ENCODE peak calls at places on chromosomes 6 and 20, in seven cellular contexts. Q, O, P, G, S, H and B are unnamed samples.

GRCh38 chr20:57966609-57967008 is 256.8 kb upstream of the PMEPA1 start:
- DNase-seq in Q (no peak), O (no peak), P (no peak), G (no peak), S (no peak), H (no peak), B (no peak)

GRCh38 chr6:91646649-91647048 is 1059.8 kb upstream of the MAP3K7 start:
- DNase-seq in Q (no peak), O (no peak), P (no peak), G (no peak), S (no peak), H (no peak), B (no peak)

GRCh38 chr6:28542440-28543293 is 17.0 kb downstream of the GPX5 start:
- DNase-seq in Q (peak), O (peak), P (peak), G (peak), S (peak), H (peak), B (peak)

GRCh38 chr6:137692806-137693205 is 174.3 kb upstream of the TNFAIP3 start:
- DNase-seq in Q (peak), O (no peak), P (no peak), G (no peak), S (no peak), H (no peak), B (peak)

GRCh38 chr20:37245181-37245580 is 16.4 kb downstream of the GHRH start:
- DNase-seq in Q (no peak), O (no peak), P (no peak), G (no peak), S (no peak), H (no peak), B (no peak)

GRCh38 chr6:113406051-113406695 is 451.0 kb upstream of the MARCKS start:
- DNase-seq in Q (no peak), O (no peak), P (no peak), G (no peak), S (no peak), H (no peak), B (no peak)

GRCh38 chr20:57457243-57457761 is 66.1 kb downstream of the RBM38 start:
- DNase-seq in Q (peak), O (no peak), P (no peak), G (no peak), S (no peak), H (no peak), B (no peak)

GRCh38 chr20:58389324-58389967 is 417 bp downstream of the VAPB start:
- DNase-seq in Q (peak), O (no peak), P (peak), G (peak), S (no peak), H (no peak), B (peak)

GRCh38 chr6:149450679-149451360 is 34.0 kb downstream of the ZC3H12D start:
- DNase-seq in Q (no peak), O (no peak), P (no peak), G (no peak), S (peak), H (no peak), B (no peak)

GRCh38 chr6:16673011-16673797 is 88.1 kb downstream of the ATXN1 start:
- DNase-seq in Q (no peak), O (no peak), P (no peak), G (no peak), S (no peak), H (no peak), B (no peak)

GRCh38 chr6:73694711-73695411 is 1.1 kb upstream of the CD109 start:
- DNase-seq in Q (peak), O (no peak), P (no peak), G (no peak), S (no peak), H (no peak), B (peak)

GRCh38 chr20:54221383-54221782 is 13.5 kb downstream of the PFDN4 start:
- DNase-seq in Q (no peak), O (no peak), P (no peak), G (no peak), S (no peak), H (no peak), B (no peak)

GRCh38 chr6:41367700-41368099 is 32.3 kb downstream of the NCR2 start:
- DNase-seq in Q (peak), O (peak), P (peak), G (peak), S (peak), H (no peak), B (peak)

GRCh38 chr6:159134701-159135364 is 34.4 kb upstream of the FNDC1 start:
- DNase-seq in Q (peak), O (peak), P (peak), G (peak), S (peak), H (peak), B (peak)

GRCh38 chr6:45540375-45540920 is 162.7 kb upstream of the SUPT3H start:
- DNase-seq in Q (no peak), O (no peak), P (no peak), G (no peak), S (no peak), H (no peak), B (no peak)
- H3K4me2 ChIP-seq in Q (no peak), O (no peak), P (no peak), G (no peak), S (no peak), H (no peak), B (no peak)

GRCh38 chr6:102798631-102799030 is 1405.1 kb downstream of the GRIK2 start:
- DNase-seq in Q (peak), O (no peak), P (no peak), G (no peak), S (peak), H (no peak), B (no peak)
- TF ChIP-seq CEBPB in Q (no peak), O (no peak), P (no peak), G (no peak), S (no peak), H (no peak), B (no peak)

GRCh38 chr20:46021361-46022359 is 7.4 kb upstream of the SLC12A5 start:
- DNase-seq in Q (peak), O (no peak), P (peak), G (peak), S (peak), H (no peak), B (no peak)

GRCh38 chr20:46025376-46025783 is 3.6 kb upstream of the SLC12A5 start:
- DNase-seq in Q (no peak), O (no peak), P (no peak), G (no peak), S (no peak), H (no peak), B (no peak)

GRCh38 chr20:46023999-46024398 is 5.0 kb upstream of the SLC12A5 start:
- DNase-seq in Q (no peak), O (no peak), P (no peak), G (no peak), S (no peak), H (no peak), B (no peak)

GRCh38 chr20:46022411-46023147 is 6.4 kb upstream of the SLC12A5 start:
- DNase-seq in Q (peak), O (no peak), P (peak), G (peak), S (peak), H (no peak), B (peak)

GRCh38 chr20:46023148-46023484 is 5.9 kb upstream of the SLC12A5 start:
- DNase-seq in Q (no peak), O (no peak), P (no peak), G (no peak), S (no peak), H (no peak), B (no peak)
- H3K4me2 ChIP-seq in Q (peak), O (peak), P (no peak), G (peak), S (peak), H (peak), B (no peak)

GRCh38 chr6:116191881-116192280 is 62.0 kb downstream of the TSPYL4 start:
- DNase-seq in Q (no peak), O (no peak), P (no peak), G (no peak), S (no peak), H (no peak), B (no peak)
- TF ChIP-seq CEBPB in Q (no peak), O (no peak), P (no peak), G (no peak), S (no peak), H (no peak), B (no peak)

GRCh38 chr20:21101453-21102251 is 4.5 kb downstream of the LINC00237 start:
- DNase-seq in Q (no peak), O (no peak), P (no peak), G (no peak), S (peak), H (no peak), B (no peak)
- H3K4me2 ChIP-seq in Q (no peak), O (no peak), P (no peak), G (no peak), S (peak), H (peak), B (no peak)

GRCh38 chr20:56442381-56443365 is 25.8 kb upstream of the RTF2 start:
- DNase-seq in Q (no peak), O (no peak), P (no peak), G (no peak), S (no peak), H (no peak), B (peak)
- TF ChIP-seq CEBPB in Q (no peak), O (no peak), P (no peak), G (no peak), S (no peak), H (no peak), B (no peak)

GRCh38 chr6:109187399-109188114 is 92.2 kb downstream of the CEP57L1 start:
- DNase-seq in Q (peak), O (peak), P (peak), G (peak), S (peak), H (no peak), B (peak)
- H3K4me2 ChIP-seq in Q (no peak), O (peak), P (no peak), G (no peak), S (no peak), H (no peak), B (no peak)

GRCh38 chr20:47810686-47811347 is 25.5 kb upstream of the SULF2 start:
- DNase-seq in Q (no peak), O (no peak), P (no peak), G (no peak), S (no peak), H (no peak), B (no peak)
- TF ChIP-seq CEBPB in Q (no peak), O (no peak), P (no peak), G (no peak), S (no peak), H (no peak), B (no peak)